ENCODE peak calls at places on chromosomes 7 and 10, in ten cellular contexts. T, W, U, F, K, Q, J, H, C and X are unnamed samples.

GRCh38 chr10:124802313-124802675 is 675 bp downstream of the ABRAXAS2 start:
- DNase-seq in T (no peak), W (no peak), U (no peak), F (no peak), K (no peak), Q (no peak), J (peak; percentile 13), H (no peak), C (no peak), X (no peak)

GRCh38 chr10:77455538-77455937 is 182.1 kb downstream of the KCNMA1 start:
- DNase-seq in T (peak; percentile 43), W (no peak), U (peak; percentile 38), F (no peak), K (no peak), Q (no peak), J (no peak), H (peak; percentile 38), C (no peak), X (no peak)

GRCh38 chr10:80152820-80153219 is 20.3 kb downstream of the PLAC9 start:
- DNase-seq in T (no peak), W (no peak), U (no peak), F (no peak), K (no peak), Q (peak; percentile 13), J (no peak), H (no peak), C (no peak), X (no peak)

GRCh38 chr10:91756286-91756685 is 41.9 kb upstream of the TNKS2 start:
- DNase-seq in T (peak; percentile 90), W (no peak), U (no peak), F (peak; percentile 42), K (peak; percentile 83), Q (no peak), J (peak; percentile 85), H (peak; percentile 88), C (no peak), X (no peak)

GRCh38 chr10:22604314-22605091 is 109.9 kb downstream of the PIP4K2A start:
- DNase-seq in T (no peak), W (no peak), U (no peak), F (no peak), K (no peak), Q (no peak), J (no peak), H (no peak), C (no peak), X (no peak)

GRCh38 chr7:55651057-55651456 is 78.8 kb upstream of the VOPP1 start:
- DNase-seq in T (no peak), W (no peak), U (no peak), F (no peak), K (no peak), Q (no peak), J (no peak), H (no peak), C (no peak), X (no peak)

GRCh38 chr10:14953452-14954000 is 370 bp downstream of the DCLRE1C start:
- DNase-seq in T (peak; percentile 67), W (peak; percentile 42), U (peak; percentile 42), F (peak; percentile 64), K (peak; percentile 68), Q (no peak), J (peak; percentile 63), H (peak; percentile 73), C (peak; percentile 75), X (peak; percentile 34)

GRCh38 chr10:76936182-76936581 is 701.4 kb downstream of the KCNMA1 start:
- DNase-seq in T (no peak), W (no peak), U (no peak), F (no peak), K (no peak), Q (no peak), J (no peak), H (no peak), C (no peak), X (no peak)

GRCh38 chr7:109073543-109073942 is 503.9 kb downstream of the DNAJB9 start:
- DNase-seq in T (no peak), W (no peak), U (no peak), F (no peak), K (no peak), Q (no peak), J (no peak), H (no peak), C (no peak), X (no peak)

GRCh38 chr10:42754155-42755027 is 28.2 kb upstream of the BMS1 start:
- DNase-seq in T (no peak), W (no peak), U (peak; percentile 64), F (peak; percentile 25), K (no peak), Q (no peak), J (peak; percentile 27), H (peak; percentile 10), C (no peak), X (peak; percentile 30)

GRCh38 chr7:65307651-65308299 is 65.9 kb upstream of the ZNF92 start:
- DNase-seq in T (peak; percentile 66), W (peak; percentile 23), U (peak; percentile 38), F (peak; percentile 63), K (peak; percentile 54), Q (no peak), J (peak; percentile 61), H (peak; percentile 51), C (peak; percentile 52), X (peak; percentile 62)

DNA sequence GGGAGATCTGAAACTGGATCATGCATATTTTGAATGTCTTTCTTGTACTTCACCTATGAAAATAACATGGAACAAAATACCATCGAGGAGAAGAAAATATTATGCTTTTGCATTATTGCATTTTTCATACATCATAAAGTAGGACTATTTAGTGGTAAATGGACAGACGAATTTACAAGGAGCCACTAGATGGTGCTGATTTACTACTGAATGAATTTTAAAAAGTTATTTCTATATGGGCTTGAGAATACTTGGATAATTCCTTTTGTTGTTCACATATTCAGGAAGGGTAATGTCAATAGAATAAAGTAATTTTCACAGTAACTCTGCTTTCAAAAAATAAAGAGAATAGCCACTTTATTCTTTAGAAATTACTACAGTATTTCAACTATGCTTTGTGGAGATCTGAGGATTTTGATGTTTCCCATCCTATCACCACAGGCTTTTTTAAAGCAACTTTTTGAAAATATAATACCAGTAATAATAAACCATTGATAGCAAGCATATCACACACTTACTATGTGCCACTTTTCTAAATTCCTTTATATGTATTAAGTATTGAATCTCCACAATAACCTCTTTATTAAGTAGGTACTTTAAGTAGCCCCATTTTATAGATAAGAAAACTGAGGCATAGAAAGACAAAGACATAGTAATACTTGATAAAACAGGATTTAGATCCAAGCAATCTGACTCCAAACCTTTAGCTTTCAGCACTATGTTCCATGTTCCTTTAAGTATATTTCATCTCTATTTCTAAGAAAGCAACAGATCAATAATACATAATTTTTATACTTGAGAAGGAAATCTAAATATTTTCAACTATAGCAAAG is 38.6 kb downstream of the NEBL start:
- DNase-seq in T (peak; percentile 22), W (no peak), U (no peak), F (peak; percentile 69), K (peak; percentile 31), Q (peak; percentile 55), J (peak; percentile 46), H (peak; percentile 33), C (peak; percentile 37), X (peak; percentile 3)
- TF ChIP-seq CTCF in T (peak; percentile 56), W (no peak), U (peak; percentile 34), F (peak; percentile 28), K (peak; percentile 54), Q (peak; percentile 73), J (peak; percentile 54), H (peak; percentile 47), C (peak; percentile 60), X (peak; percentile 60)

GRCh38 chr7:130958846-130959245 is 224.8 kb upstream of the KLF14 start:
- DNase-seq in T (no peak), W (no peak), U (no peak), F (no peak), K (no peak), Q (no peak), J (no peak), H (no peak), C (no peak), X (no peak)

GRCh38 chr7:130961128-130961601 is 227.2 kb upstream of the KLF14 start:
- DNase-seq in T (peak; percentile 77), W (no peak), U (no peak), F (peak; percentile 59), K (peak; percentile 89), Q (no peak), J (peak; percentile 73), H (peak; percentile 94), C (peak; percentile 97), X (peak; percentile 36)

GRCh38 chr7:130959743-130960207 is 225.8 kb upstream of the KLF14 start:
- DNase-seq in T (peak; percentile 85), W (no peak), U (no peak), F (peak; percentile 80), K (peak; percentile 90), Q (no peak), J (peak; percentile 70), H (peak; percentile 87), C (no peak), X (peak; percentile 19)

GRCh38 chr7:130962109-130962508 is 228.1 kb upstream of the KLF14 start:
- DNase-seq in T (no peak), W (no peak), U (no peak), F (no peak), K (no peak), Q (no peak), J (no peak), H (no peak), C (no peak), X (no peak)

GRCh38 chr7:130960208-130960988 is 226.4 kb upstream of the KLF14 start:
- DNase-seq in T (peak; percentile 99), W (no peak), U (no peak), F (peak; percentile 97), K (peak; percentile 99), Q (peak; percentile 97), J (peak; percentile 98), H (peak; percentile 99), C (peak; percentile 78), X (peak; percentile 65)
- TF ChIP-seq CTCF in T (no peak), W (no peak), U (no peak), F (no peak), K (no peak), Q (peak; percentile 7), J (no peak), H (no peak), C (no peak), X (no peak)

DNA sequence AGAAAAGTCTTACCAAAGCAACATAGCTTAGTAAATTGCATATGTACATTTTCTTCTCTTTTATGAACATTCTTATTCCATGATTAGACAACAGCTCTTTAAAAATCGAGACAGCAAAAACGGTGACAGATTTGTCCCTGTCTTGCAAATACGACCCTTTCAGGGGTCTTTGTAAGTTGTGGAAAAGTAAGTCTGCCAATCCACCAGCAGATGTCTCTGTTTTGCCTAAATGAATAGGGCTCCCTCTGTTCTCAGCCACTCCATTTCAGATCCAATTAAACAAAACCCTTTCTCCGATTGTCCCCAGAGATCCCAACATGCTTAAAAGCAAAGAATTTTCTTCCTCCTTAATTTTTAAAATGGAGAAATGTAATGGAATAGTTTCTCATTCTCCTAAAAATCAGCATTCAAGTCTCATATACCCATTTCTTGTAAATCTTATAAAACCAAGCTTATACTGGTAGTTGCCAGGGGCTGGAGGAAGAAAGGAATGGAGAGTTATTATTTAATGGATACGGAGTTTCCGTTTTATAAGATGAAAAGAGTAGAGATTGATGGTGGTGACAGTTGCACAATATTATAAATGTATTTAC is 61.0 kb upstream of the NFE2L3 start:
- DNase-seq in T (peak; percentile 74), W (no peak), U (no peak), F (peak; percentile 82), K (peak; percentile 64), Q (peak; percentile 50), J (peak; percentile 77), H (peak; percentile 62), C (peak; percentile 55), X (peak; percentile 57)
- TF ChIP-seq CTCF in T (peak; percentile 76), W (no peak), U (peak; percentile 46), F (peak; percentile 72), K (peak; percentile 84), Q (peak; percentile 92), J (peak; percentile 76), H (peak; percentile 83), C (peak; percentile 76), X (peak; percentile 71)

GRCh38 chr10:127694580-127695193 is 42.3 kb upstream of the FOXI2 start:
- DNase-seq in T (no peak), W (no peak), U (no peak), F (no peak), K (no peak), Q (no peak), J (peak; percentile 6), H (no peak), C (peak; percentile 41), X (peak; percentile 51)
- TF ChIP-seq CTCF in T (no peak), W (no peak), U (no peak), F (peak; percentile 9), K (no peak), Q (peak; percentile 38), J (peak; percentile 44), H (no peak), C (peak; percentile 67), X (peak; percentile 35)